ENCODE peak calls at places on chromosomes 12 and 14, in nine cellular contexts. A is Ammon's horn; H is cardiac muscle cell; M is astrocyte of the cerebellum; X is tibial nerve; J is activated CD8-positive, alpha-beta memory T cell treated with anti-CD3 and anti-CD28 coated beads for 4 hours; P is HS-27A; R is stimulated activated CD4-positive, alpha-beta T cell treated with anti-CD3 and anti-CD28 coated beads, Interleukin-15, amount 100 ng/mL, for 1 hour; L is fibroblast of mammary gland. T is an unnamed sample.

GRCh38 chr12:6996040-6996441 is 22.2 kb downstream of the LPCAT3 start:
- DNase-seq in A (no peak), M (peak), P (peak), H (peak), R (no peak), X (no peak), J (no peak), L (peak), T (no peak)

GRCh38 chr14:91464615-91465205 is 45.4 kb downstream of the PPP4R3A start:
- DNase-seq in L (no peak), R (no peak), H (no peak), P (no peak), X (no peak), M (no peak), J (no peak), A (no peak), T (no peak)

GRCh38 chr12:89529738-89530137 is 3.9 kb upstream of the POC1B start:
- DNase-seq in A (peak), J (no peak), H (peak), M (peak), P (no peak), L (peak), X (no peak), R (no peak), T (no peak)

GRCh38 chr12:122123761-122124145 is 45.2 kb downstream of the MLXIP start:
- DNase-seq in R (no peak), X (no peak), M (no peak), L (no peak), P (no peak), A (no peak), H (no peak), J (no peak), T (no peak)

GRCh38 chr12:123705935-123706334 is 6.2 kb upstream of the ATP6V0A2 start:
- DNase-seq in M (no peak), A (no peak), H (no peak), X (no peak), L (peak), P (no peak), R (no peak), J (no peak), T (no peak)

GRCh38 chr12:19937161-19937560 is 431.2 kb upstream of the PDE3A start:
- DNase-seq in X (no peak), A (no peak), J (no peak), R (no peak), L (no peak), H (no peak), P (no peak), M (no peak), T (no peak)

GRCh38 chr14:104316121-104316722 is 177.8 kb downstream of the KIF26A start:
- DNase-seq in M (no peak), L (no peak), J (no peak), X (no peak), P (no peak), H (no peak), R (no peak), A (no peak), T (no peak)

GRCh38 chr12:29299613-29300012 is 81.4 kb downstream of the ERGIC2 start:
- DNase-seq in L (no peak), A (no peak), X (no peak), M (no peak), H (no peak), P (no peak), J (no peak), R (no peak), T (no peak)

GRCh38 chr14:96662116-96662901 is 134.9 kb upstream of the VRK1 start:
- DNase-seq in R (no peak), P (no peak), A (no peak), M (no peak), J (no peak), H (no peak), L (peak), X (no peak), T (no peak)

GRCh38 chr14:102949062-102949800 is 26.8 kb downstream of the AMN start:
- DNase-seq in A (peak), R (no peak), M (no peak), P (no peak), H (no peak), X (no peak), L (no peak), J (no peak), T (peak)

GRCh38 chr14:53391156-53391555 is 238.0 kb upstream of the DDHD1 start:
- DNase-seq in X (no peak), P (peak), H (no peak), L (peak), J (no peak), A (no peak), R (no peak), M (no peak), T (no peak)

GRCh38 chr12:56029666-56030293 is 8.9 kb downstream of the IKZF4 start:
- DNase-seq in L (peak), X (no peak), J (no peak), A (peak), R (no peak), M (peak), H (peak), P (no peak), T (peak)

GRCh38 chr14:64444984-64445845 is 20.1 kb upstream of the AKAP5 start:
- DNase-seq in M (peak), X (no peak), R (no peak), J (peak), L (peak), H (no peak), P (no peak), A (peak), T (peak)

GRCh38 chr12:59716049-59716448 is 120.2 kb downstream of the SLC16A7 start:
- DNase-seq in P (no peak), X (no peak), L (no peak), R (no peak), J (no peak), H (no peak), A (no peak), M (no peak), T (no peak)

GRCh38 chr12:88944403-88944802 is 364.1 kb upstream of the KITLG start:
- DNase-seq in M (no peak), J (no peak), L (peak), X (no peak), H (no peak), A (no peak), P (no peak), R (no peak), T (no peak)

GRCh38 chr14:78595797-78596196 is 425.6 kb downstream of the NRXN3 start:
- DNase-seq in R (no peak), A (peak), P (no peak), J (no peak), H (no peak), X (no peak), L (no peak), M (no peak), T (no peak)

T was measured in CD4-positive, alpha-beta memory T cell.